ENCODE peak calls at places on chromosomes 3 and 15, in six cellular contexts. R is HS-27A, N is dorsolateral prefrontal cortex, Q is Caki2, B is AG08395, T is NCI-H774. Y is an unnamed sample.

GRCh38 chr15:53840681-53841080 is 81.2 kb upstream of the WDR72 start:
- DNase-seq in R (no peak), N (no peak), Q (no peak), B (no peak), T (no peak), Y (no peak)

GRCh38 chr15:65110676-65111292 is 4.2 kb downstream of the UBAP1L start:
- DNase-seq in R (no peak), N (no peak), Q (no peak), B (no peak), T (no peak), Y (peak; percentile 41)

GRCh38 chr3:17039579-17039978 is 154.8 kb downstream of the PLCL2 start:
- DNase-seq in R (peak; percentile 91), N (no peak), Q (peak; percentile 67), B (peak; percentile 85), T (no peak), Y (peak; percentile 38)

GRCh38 chr3:168575750-168576149 is 480.0 kb upstream of the GOLIM4 start:
- DNase-seq in R (no peak), N (no peak), Q (no peak), B (no peak), T (no peak), Y (no peak)

GRCh38 chr3:188164248-188164687 is 10.3 kb downstream of the LPP start:
- DNase-seq in R (no peak), N (no peak), Q (peak; percentile 76), B (no peak), T (no peak), Y (no peak)

GRCh38 chr3:60070366-60070765 is 1020.5 kb upstream of the CFAP20DC start:
- DNase-seq in R (no peak), N (no peak), Q (no peak), B (no peak), T (no peak), Y (no peak)

GRCh38 chr15:101258238-101259144 is 6.6 kb upstream of the CHSY1 start:
- DNase-seq in R (peak; percentile 49), N (peak; percentile 62), Q (peak; percentile 37), B (peak; percentile 68), T (peak; percentile 58), Y (peak; percentile 50)

GRCh38 chr3:189122526-189123205 is 49.1 kb upstream of the TPRG1 start:
- DNase-seq in R (no peak), N (no peak), Q (no peak), B (no peak), T (no peak), Y (no peak)

GRCh38 chr15:43383070-43383469 is 12.2 kb downstream of the TUBGCP4 start:
- DNase-seq in R (no peak), N (no peak), Q (no peak), B (no peak), T (no peak), Y (peak; percentile 14)

GRCh38 chr3:118931996-118932395 is 102.7 kb downstream of the IGSF11 start:
- DNase-seq in R (no peak), N (no peak), Q (no peak), B (no peak), T (no peak), Y (no peak)

GRCh38 chr3:31729082-31729481 is 196.4 kb downstream of the STT3B start:
- DNase-seq in R (no peak), N (no peak), Q (no peak), B (no peak), T (no peak), Y (no peak)

GRCh38 chr3:46947981-46948791 is 28.4 kb downstream of the CCDC12 start:
- DNase-seq in R (no peak), N (no peak), Q (peak; percentile 55), B (no peak), T (no peak), Y (no peak)

GRCh38 chr3:126573492-126574117 is 14.9 kb upstream of the C3orf22 start:
- DNase-seq in R (no peak), N (no peak), Q (no peak), B (no peak), T (peak; percentile 17), Y (no peak)

GRCh38 chr3:32423956-32424558 is 32.4 kb downstream of the CMTM7 start:
- DNase-seq in R (no peak), N (no peak), Q (no peak), B (no peak), T (no peak), Y (no peak)

Y was measured in hepatic stellate cell.